ENCODE peak calls at places on chromosomes 2 and 18, in four cellular contexts. J, N, P and U are unnamed samples.

GRCh38 chr18:75491361-75491760 is 63.9 kb upstream of the SMIM21 start:
- DNase-seq in J (no peak), N (no peak), P (no peak), U (peak)

GRCh38 chr2:46770622-46771021 is 145.0 kb downstream of the MCFD2 start:
- DNase-seq in J (peak), N (peak), P (no peak), U (peak)

GRCh38 chr18:8559612-8560011 is 49.6 kb upstream of the RAB12 start:
- DNase-seq in J (peak), N (peak), P (no peak), U (peak)

GRCh38 chr2:186543561-186544131 is 46.2 kb upstream of the ITGAV start:
- DNase-seq in J (peak), N (peak), P (no peak), U (peak)

GRCh38 chr2:225236769-225237323 is 162.7 kb upstream of the NYAP2 start:
- DNase-seq in J (no peak), N (no peak), P (no peak), U (no peak)

GRCh38 chr2:17441055-17441771 is 77.0 kb downstream of the RAD51AP2 start:
- DNase-seq in J (no peak), N (no peak), P (peak), U (no peak)

GRCh38 chr18:50429207-50429948 is 54.5 kb downstream of the SKA1 start:
- DNase-seq in J (peak), N (peak), P (no peak), U (peak)

GRCh38 chr2:159026170-159026569 is 57.7 kb downstream of the TANC1 start:
- DNase-seq in J (peak), N (no peak), P (no peak), U (no peak)

GRCh38 chr2:27914046-27914792 is 23.7 kb downstream of the BABAM2 start:
- DNase-seq in J (no peak), N (peak), P (no peak), U (no peak)

GRCh38 chr2:95208101-95208500 is 780 bp downstream of the ZNF892 start:
- DNase-seq in J (peak), N (peak), P (no peak), U (no peak)

GRCh38 chr2:108288534-108289106 is at the start of gene SULT1C2:
- DNase-seq in J (no peak), N (peak), P (no peak), U (no peak)

GRCh38 chr2:202152104-202152771 is 79.2 kb downstream of the KIAA2012 start:
- DNase-seq in J (no peak), N (peak), P (no peak), U (no peak)

GRCh38 chr2:160338891-160339290 is 138.8 kb upstream of the ITGB6 start:
- DNase-seq in J (peak), N (peak), P (no peak), U (peak)

GRCh38 chr18:63882333-63883141 is 5.0 kb upstream of the SERPINB2 start:
- DNase-seq in J (peak), N (peak), P (no peak), U (peak)

GRCh38 chr18:48767090-48767670 is 183.6 kb downstream of the SMAD7 start:
- DNase-seq in J (no peak), N (peak), P (peak), U (peak)

GRCh38 chr2:207405150-207405549 is 124.6 kb upstream of the CREB1 start:
- DNase-seq in J (no peak), N (no peak), P (no peak), U (no peak)

GRCh38 chr2:128442891-128443302 is 124.2 kb upstream of the HS6ST1 start:
- DNase-seq in J (no peak), N (no peak), P (peak), U (peak)

GRCh38 chr2:177172034-177172880 is 40.3 kb upstream of the HNRNPA3 start:
- DNase-seq in J (peak), N (peak), P (no peak), U (peak)

GRCh38 chr2:217412721-217413120 is 552.9 kb upstream of the TNP1 start:
- DNase-seq in J (peak), N (no peak), P (no peak), U (peak)

GRCh38 chr2:217902281-217903141 is 100.3 kb downstream of the TNS1 start:
- DNase-seq in J (peak), N (peak), P (peak), U (peak)

GRCh38 chr2:237449193-237449797 is 35.3 kb upstream of the COL6A3 start:
- DNase-seq in J (peak), N (peak), P (no peak), U (no peak)

GRCh38 chr2:70992945-70993688 is 1.6 kb downstream of the TEX261 start:
- DNase-seq in J (no peak), N (no peak), P (peak), U (no peak)

GRCh38 chr2:99694331-99694730 is 204.5 kb upstream of the REV1 start:
- DNase-seq in J (no peak), N (no peak), P (no peak), U (no peak)

GRCh38 chr18:37383789-37384151 is 181.8 kb downstream of the CELF4 start:
- DNase-seq in J (no peak), N (no peak), P (no peak), U (no peak)

GRCh38 chr18:23573948-23574431 is 12.3 kb downstream of the NPC1 start:
- DNase-seq in J (peak), N (peak), P (no peak), U (peak)

GRCh38 chr18:25743661-25744151 is 346.7 kb downstream of the SS18 start:
- DNase-seq in J (no peak), N (no peak), P (no peak), U (no peak)

GRCh38 chr18:3466051-3466450 is 16.1 kb downstream of the TGIF1 start:
- DNase-seq in J (peak), N (peak), P (no peak), U (peak)

GRCh38 chr18:48034651-48035555 is 104.4 kb upstream of the SMAD2 start:
- DNase-seq in J (no peak), N (no peak), P (peak), U (no peak)

GRCh38 chr2:66828876-66829275 is 394.0 kb downstream of the MEIS1 start:
- DNase-seq in J (no peak), N (no peak), P (no peak), U (no peak)

GRCh38 chr2:103361712-103362111 is 599.9 kb downstream of the TMEM182 start:
- DNase-seq in J (no peak), N (no peak), P (no peak), U (no peak)

GRCh38 chr2:214881647-214882205 is 72.2 kb upstream of the BARD1 start:
- DNase-seq in J (peak), N (no peak), P (no peak), U (peak)

GRCh38 chr2:45941758-45942738 is 290.6 kb downstream of the PRKCE start:
- DNase-seq in J (no peak), N (peak), P (no peak), U (peak)

GRCh38 chr2:238286987-238287386 is 1.4 kb downstream of the PER2 start:
- DNase-seq in J (no peak), N (no peak), P (peak), U (peak)

GRCh38 chr2:64750817-64751285 is 97.1 kb upstream of the SERTAD2 start:
- DNase-seq in J (peak), N (peak), P (peak), U (peak)

GRCh38 chr2:144430722-144431163 is 89.2 kb downstream of the ZEB2 start:
- DNase-seq in J (peak), N (peak), P (no peak), U (peak)

GRCh38 chr2:1654696-1655374 is 89.5 kb downstream of the PXDN start:
- DNase-seq in J (no peak), N (no peak), P (peak), U (no peak)

GRCh38 chr18:29434650-29435049 is 1257.7 kb upstream of the CDH2 start:
- DNase-seq in J (no peak), N (no peak), P (no peak), U (no peak)

GRCh38 chr18:29439398-29439797 is 1262.5 kb upstream of the CDH2 start:
- DNase-seq in J (no peak), N (no peak), P (no peak), U (no peak)

GRCh38 chr18:29436459-29436858 is 1259.5 kb upstream of the CDH2 start:
- DNase-seq in J (no peak), N (no peak), P (no peak), U (no peak)
- TF ChIP-seq CTCF in J (peak), N (no peak), P (no peak), U (peak)

GRCh38 chr2:188238386-188238785 is 53.3 kb upstream of the GULP1 start:
- DNase-seq in J (no peak), N (no peak), P (no peak), U (no peak)
- H3K4me3 ChIP-seq in J (no peak), N (no peak), P (no peak), U (no peak)

DNA sequence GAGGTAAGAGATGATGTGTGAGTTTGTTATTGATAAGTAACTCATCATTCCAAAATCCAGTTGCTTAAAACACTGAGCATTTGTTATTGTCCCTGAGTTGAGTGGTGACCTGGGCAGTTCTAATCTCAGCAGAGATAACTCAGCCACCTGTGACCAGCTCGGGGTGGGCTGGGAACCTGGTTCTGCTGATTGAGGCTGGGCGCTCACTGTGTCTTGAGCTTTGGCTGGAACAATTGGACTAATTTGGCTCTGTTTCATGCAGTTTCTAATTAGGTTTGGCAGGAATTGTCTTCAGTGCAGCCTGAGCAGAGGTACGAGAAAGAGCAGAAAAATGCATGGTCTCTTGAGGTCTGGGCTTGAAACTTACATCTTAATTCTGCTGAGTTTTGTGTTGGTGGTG is 144.7 kb downstream of the RNF144A start:
- DNase-seq in J (no peak), N (no peak), P (no peak), U (no peak)
- TF ChIP-seq CTCF in J (no peak), N (no peak), P (no peak), U (no peak)

GRCh38 chr2:216012133-216012829 is 1.1 kb downstream of the MREG start:
- DNase-seq in J (peak), N (no peak), P (no peak), U (no peak)

GRCh38 chr2:216014986-216015385 is 1.6 kb upstream of the MREG start:
- DNase-seq in J (no peak), N (no peak), P (no peak), U (no peak)

GRCh38 chr2:216013080-216013909 is at the start of gene MREG:
- DNase-seq in J (peak), N (peak), P (peak), U (peak)

GRCh38 chr2:216012830-216013079 is 596 bp downstream of the MREG start:
- DNase-seq in J (no peak), N (no peak), P (no peak), U (no peak)

DNA sequence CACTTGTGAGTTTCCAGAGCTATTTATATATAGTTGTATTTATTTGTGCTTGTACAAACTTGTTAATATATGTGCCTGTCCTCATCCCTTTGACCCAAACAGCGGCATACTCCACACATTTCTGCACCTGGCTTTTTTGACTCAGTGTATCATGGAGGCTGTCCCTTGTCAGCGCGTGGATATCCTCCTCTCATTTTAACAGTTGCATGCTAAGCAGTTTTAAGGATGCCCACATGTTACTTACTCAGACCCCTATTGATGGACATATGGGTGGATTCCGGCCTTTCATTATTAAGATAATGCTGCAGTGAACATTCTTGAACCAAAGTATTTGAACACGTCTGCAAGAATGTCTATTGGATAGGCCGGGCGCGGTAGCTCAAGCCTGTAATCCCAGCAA is 655 bp upstream of the MREG start:
- DNase-seq in J (no peak), N (no peak), P (no peak), U (no peak)
- H3K4me3 ChIP-seq in J (no peak), N (no peak), P (no peak), U (no peak)

DNA sequence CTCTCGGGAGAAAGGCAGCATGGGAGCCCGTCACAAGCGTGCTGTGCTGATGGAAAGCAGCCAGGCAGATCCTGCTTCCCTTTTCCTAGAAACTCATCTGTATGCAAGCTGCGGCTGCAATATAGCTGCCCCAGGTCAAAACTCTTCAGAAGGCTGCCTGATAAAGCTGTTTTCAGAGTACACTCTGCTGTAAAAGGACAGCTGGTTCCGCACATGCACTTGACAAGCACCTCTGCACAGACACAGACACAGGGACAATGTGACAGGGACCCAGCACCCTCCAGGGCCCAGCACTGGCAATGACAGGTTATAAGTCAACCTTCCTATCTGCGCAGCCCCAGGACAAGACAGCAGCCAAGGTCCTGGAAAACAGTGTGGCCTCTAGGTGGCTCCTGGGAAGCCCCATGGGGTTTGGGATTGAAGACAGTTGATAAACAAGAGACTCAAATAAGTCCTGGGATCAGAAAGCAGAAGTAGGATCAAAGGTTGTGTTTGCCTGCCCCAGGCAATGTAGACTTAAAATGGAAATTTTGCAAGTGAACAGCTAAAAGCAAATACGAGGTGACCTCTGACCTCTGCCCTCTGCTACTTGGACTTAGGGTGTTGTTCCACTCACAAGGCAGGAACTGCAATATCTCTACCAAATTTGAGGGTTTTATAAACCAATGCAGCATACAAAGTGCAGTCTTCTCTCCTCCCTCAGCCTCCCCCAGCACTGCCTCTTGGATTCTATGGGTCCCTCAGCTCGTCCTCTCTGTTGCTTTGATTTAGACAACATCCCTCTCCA is 16.9 kb downstream of the SLC66A2 start:
- DNase-seq in J (no peak), N (no peak), P (peak), U (peak)
- TF ChIP-seq CTCF in J (no peak), N (no peak), P (no peak), U (peak)

DNA sequence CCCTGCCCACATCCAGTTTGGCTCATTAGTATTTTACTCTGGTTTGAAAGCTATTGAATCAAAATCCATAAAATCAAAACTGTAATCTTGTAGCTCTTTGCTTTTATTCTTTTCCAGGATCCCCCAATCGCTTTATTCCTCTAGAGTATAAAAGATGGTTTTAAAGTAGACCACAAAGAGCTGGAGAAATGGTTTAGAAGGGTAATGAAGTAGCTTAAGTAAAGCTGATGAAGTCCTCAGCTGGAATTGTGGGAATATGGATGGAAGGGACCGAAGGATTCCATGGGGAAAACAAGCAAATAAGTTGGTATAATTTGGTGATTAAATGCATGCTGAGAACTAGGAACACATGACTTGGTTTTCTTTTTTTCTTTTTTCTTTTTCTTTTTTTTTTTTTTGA is 12.3 kb downstream of the ARHGAP28 start:
- DNase-seq in J (no peak), N (no peak), P (no peak), U (no peak)
- H3K4me3 ChIP-seq in J (no peak), N (no peak), P (no peak), U (no peak)

DNA sequence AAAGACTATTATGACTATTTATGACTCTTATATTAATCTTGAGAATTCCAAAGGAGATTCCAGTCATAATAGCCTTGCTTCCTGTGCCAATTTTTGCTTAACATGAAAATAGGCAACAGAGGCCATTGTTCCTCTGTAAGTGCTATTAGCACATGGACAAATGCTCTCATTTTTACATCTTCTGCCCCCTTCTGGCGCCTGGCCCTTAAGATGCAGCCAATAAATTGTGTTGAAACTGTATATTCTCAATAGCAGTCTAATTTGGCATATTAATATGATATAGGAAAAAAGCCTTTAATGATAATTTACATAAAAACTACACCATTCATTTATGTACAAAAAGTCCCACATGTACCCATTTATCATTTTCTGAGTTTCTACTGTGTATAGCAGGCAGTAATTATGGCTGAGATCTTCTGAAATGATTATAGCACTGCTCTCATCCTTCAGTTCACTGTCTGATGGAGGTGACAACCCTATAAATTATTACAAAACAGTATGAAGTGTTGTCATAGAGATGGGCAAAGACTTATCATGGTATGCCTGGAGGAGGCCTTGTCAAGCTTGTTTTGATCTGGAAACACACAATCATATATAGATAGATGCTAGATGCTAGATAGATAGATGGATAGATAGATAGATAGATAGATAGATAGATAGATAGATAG is 613.3 kb downstream of the TSN start:
- DNase-seq in J (peak), N (no peak), P (no peak), U (no peak)
- TF ChIP-seq CTCF in J (peak), N (no peak), P (no peak), U (no peak)

DNA sequence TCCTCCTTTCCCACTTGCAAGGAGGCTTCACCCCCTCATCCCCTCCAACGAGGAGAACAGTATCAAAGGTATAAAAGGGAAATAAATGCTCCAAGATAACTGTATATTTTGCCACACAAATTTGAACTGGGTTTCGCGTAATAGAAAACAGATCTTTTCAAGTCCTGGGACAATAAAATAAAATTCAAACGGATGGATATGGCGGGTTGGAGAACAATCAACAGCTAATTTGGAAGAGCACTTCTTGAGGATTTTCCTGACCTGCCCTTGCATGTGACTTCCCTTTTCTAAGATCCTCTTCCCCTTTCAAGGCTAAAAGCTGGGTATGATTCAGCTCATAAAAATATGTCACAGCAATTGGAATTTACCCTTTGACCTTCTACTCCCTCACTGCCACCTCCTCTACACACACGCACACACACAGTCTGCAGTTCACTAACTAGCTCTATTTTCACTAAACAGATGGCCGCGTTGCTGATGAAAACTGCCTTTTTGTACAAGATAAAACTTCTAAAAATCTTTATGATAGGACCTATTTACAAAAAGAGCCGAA is 386.9 kb downstream of the FIGN start:
- DNase-seq in J (peak), N (peak), P (no peak), U (peak)
- H3K4me3 ChIP-seq in J (no peak), N (no peak), P (peak), U (peak)

DNA sequence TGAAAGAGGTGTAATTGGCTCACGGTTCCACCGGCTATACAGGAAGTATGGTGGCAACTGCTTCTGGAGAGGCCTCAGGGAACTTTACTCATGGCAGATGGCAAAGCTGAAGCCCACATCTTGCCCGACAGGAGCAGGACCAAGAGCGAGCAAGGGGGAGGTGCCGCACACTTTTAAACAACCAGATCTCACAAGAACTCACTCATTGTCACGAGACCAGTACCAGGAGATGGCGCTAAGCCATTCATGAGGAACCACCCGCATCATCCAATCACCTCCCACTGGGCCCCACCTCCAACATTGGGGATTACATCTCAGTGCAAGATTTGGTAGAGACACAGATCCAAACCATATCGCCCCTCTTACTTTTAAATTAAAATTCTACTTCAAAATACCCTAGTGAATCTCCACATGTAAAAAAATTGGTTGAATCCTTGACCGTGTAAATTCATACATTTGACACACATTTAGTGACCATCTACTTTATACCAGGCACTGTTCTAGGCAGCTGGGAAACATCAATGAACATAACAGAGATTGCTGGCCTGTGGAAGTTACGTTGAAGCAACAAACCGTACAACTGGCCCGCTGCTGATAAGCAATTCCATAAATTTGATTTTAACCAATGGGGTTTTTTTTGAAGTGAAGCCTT is 87.6 kb downstream of the ALPK2 start:
- DNase-seq in J (peak), N (peak), P (no peak), U (no peak)
- TF ChIP-seq CTCF in J (peak), N (peak), P (no peak), U (peak)